ENCODE peak calls at places on chromosomes 11 and 22, in six cellular contexts. One of them, this sample, is unnamed.

GRCh38 chr11:91081440-91082088 is 858.7 kb upstream of the CHORDC1 start:
- DNase-seq in GM23338: no peak
- DNase-seq in neural progenitor cell: no peak
- DNase-seq in SK-N-SH: no peak
- DNase-seq in HCT116: no peak
- DNase-seq in PC-3: peak
- DNase-seq in this sample: no peak

GRCh38 chr11:66363805-66364535 is 7.6 kb downstream of the SLC29A2 start:
- DNase-seq in SK-N-SH: peak
- DNase-seq in neural progenitor cell: peak
- DNase-seq in HCT116: no peak
- DNase-seq in GM23338: peak
- DNase-seq in PC-3: peak
- DNase-seq in this sample: peak

GRCh38 chr11:35893796-35894475 is 49.9 kb upstream of the LDLRAD3 start:
- DNase-seq in GM23338: peak
- DNase-seq in HCT116: no peak
- DNase-seq in neural progenitor cell: no peak
- DNase-seq in PC-3: peak
- DNase-seq in SK-N-SH: no peak
- DNase-seq in this sample: no peak

GRCh38 chr11:5696210-5696609 is 6.6 kb downstream of the TRIM22 start:
- DNase-seq in SK-N-SH: no peak
- DNase-seq in GM23338: no peak
- DNase-seq in neural progenitor cell: no peak
- DNase-seq in HCT116: no peak
- DNase-seq in PC-3: no peak
- DNase-seq in this sample: no peak

GRCh38 chr11:121366970-121367369 is 74.4 kb downstream of the SC5D start:
- DNase-seq in PC-3: no peak
- DNase-seq in SK-N-SH: no peak
- DNase-seq in neural progenitor cell: no peak
- DNase-seq in HCT116: no peak
- DNase-seq in GM23338: no peak
- DNase-seq in this sample: peak

GRCh38 chr22:35620624-35621245 is 3.6 kb upstream of the MB start:
- DNase-seq in SK-N-SH: peak
- DNase-seq in HCT116: no peak
- DNase-seq in GM23338: peak
- DNase-seq in PC-3: no peak
- DNase-seq in neural progenitor cell: peak
- DNase-seq in this sample: no peak

GRCh38 chr11:8744423-8744822 is 61.8 kb downstream of the RPL27A start:
- DNase-seq in GM23338: no peak
- DNase-seq in neural progenitor cell: no peak
- DNase-seq in PC-3: peak
- DNase-seq in SK-N-SH: no peak
- DNase-seq in HCT116: no peak
- DNase-seq in this sample: no peak

GRCh38 chr22:44032126-44032730 is 8.1 kb downstream of the PARVB start:
- DNase-seq in PC-3: no peak
- DNase-seq in GM23338: no peak
- DNase-seq in SK-N-SH: no peak
- DNase-seq in HCT116: no peak
- DNase-seq in neural progenitor cell: no peak
- DNase-seq in this sample: no peak

GRCh38 chr11:27213232-27213660 is 149.8 kb downstream of the CCDC34 start:
- DNase-seq in SK-N-SH: no peak
- DNase-seq in neural progenitor cell: peak
- DNase-seq in GM23338: no peak
- DNase-seq in PC-3: peak
- DNase-seq in HCT116: no peak
- DNase-seq in this sample: no peak

GRCh38 chr11:117230981-117231636 is 764 bp downstream of the PCSK7 start:
- DNase-seq in neural progenitor cell: no peak
- DNase-seq in PC-3: peak
- DNase-seq in HCT116: no peak
- DNase-seq in GM23338: peak
- DNase-seq in SK-N-SH: no peak
- DNase-seq in this sample: peak

GRCh38 chr11:118742304-118742703 is 48.7 kb downstream of the DDX6 start:
- DNase-seq in HCT116: no peak
- DNase-seq in neural progenitor cell: no peak
- DNase-seq in GM23338: no peak
- DNase-seq in PC-3: no peak
- DNase-seq in SK-N-SH: no peak
- DNase-seq in this sample: no peak

GRCh38 chr11:128569291-128569690 is 18.1 kb downstream of the ETS1 start:
- DNase-seq in HCT116: no peak
- DNase-seq in neural progenitor cell: no peak
- DNase-seq in SK-N-SH: no peak
- DNase-seq in PC-3: no peak
- DNase-seq in GM23338: no peak
- DNase-seq in this sample: no peak

GRCh38 chr11:33310720-33311500 is 53.7 kb downstream of the HIPK3 start:
- DNase-seq in neural progenitor cell: peak
- DNase-seq in GM23338: peak
- DNase-seq in HCT116: no peak
- DNase-seq in PC-3: no peak
- DNase-seq in SK-N-SH: no peak
- DNase-seq in this sample: no peak

GRCh38 chr22:35883028-35883620 is 145.5 kb downstream of the RBFOX2 start:
- DNase-seq in neural progenitor cell: peak
- DNase-seq in PC-3: peak
- DNase-seq in SK-N-SH: no peak
- DNase-seq in GM23338: peak
- DNase-seq in HCT116: peak
- DNase-seq in this sample: peak

GRCh38 chr22:39593931-39594285 is 23.4 kb downstream of the CACNA1I start:
- DNase-seq in SK-N-SH: no peak
- DNase-seq in GM23338: no peak
- DNase-seq in PC-3: no peak
- DNase-seq in neural progenitor cell: no peak
- DNase-seq in HCT116: no peak
- DNase-seq in this sample: no peak

GRCh38 chr11:124757320-124757719 is 4.8 kb downstream of the ESAM start:
- DNase-seq in HCT116: no peak
- DNase-seq in neural progenitor cell: no peak
- DNase-seq in GM23338: no peak
- DNase-seq in SK-N-SH: no peak
- DNase-seq in PC-3: no peak
- DNase-seq in this sample: no peak

GRCh38 chr11:66317322-66317765 is 500 bp upstream of the CD248 start:
- DNase-seq in HCT116: no peak
- DNase-seq in GM23338: no peak
- DNase-seq in SK-N-SH: peak
- DNase-seq in PC-3: no peak
- DNase-seq in neural progenitor cell: no peak
- DNase-seq in this sample: peak

GRCh38 chr11:123624974-123625373 is 29.4 kb downstream of the SCN3B start:
- DNase-seq in neural progenitor cell: no peak
- DNase-seq in PC-3: no peak
- DNase-seq in HCT116: no peak
- DNase-seq in GM23338: no peak
- DNase-seq in SK-N-SH: no peak
- DNase-seq in this sample: no peak

GRCh38 chr11:119903389-119903788 is 174.4 kb upstream of the NECTIN1 start:
- DNase-seq in HCT116: no peak
- DNase-seq in neural progenitor cell: no peak
- DNase-seq in SK-N-SH: no peak
- DNase-seq in PC-3: no peak
- DNase-seq in GM23338: no peak
- DNase-seq in this sample: no peak

GRCh38 chr11:111836766-111837165 is 34.6 kb downstream of the ALG9 start:
- DNase-seq in SK-N-SH: no peak
- DNase-seq in neural progenitor cell: no peak
- DNase-seq in PC-3: peak
- DNase-seq in GM23338: no peak
- DNase-seq in HCT116: no peak
- DNase-seq in this sample: no peak

GRCh38 chr11:23284626-23285025 is 424.4 kb upstream of the CCDC179 start:
- DNase-seq in SK-N-SH: no peak
- DNase-seq in PC-3: peak
- DNase-seq in neural progenitor cell: no peak
- DNase-seq in HCT116: no peak
- DNase-seq in GM23338: no peak
- DNase-seq in this sample: no peak

GRCh38 chr11:129489254-129489653 is 113.6 kb downstream of the BARX2 start:
- DNase-seq in neural progenitor cell: no peak
- DNase-seq in PC-3: peak
- DNase-seq in GM23338: no peak
- DNase-seq in HCT116: no peak
- DNase-seq in SK-N-SH: no peak
- DNase-seq in this sample: no peak

GRCh38 chr22:49958961-49959781 is 1.4 kb upstream of the PIM3 start:
- DNase-seq in GM23338: no peak
- DNase-seq in PC-3: no peak
- DNase-seq in neural progenitor cell: peak
- DNase-seq in SK-N-SH: no peak
- DNase-seq in HCT116: no peak
- DNase-seq in this sample: no peak

GRCh38 chr11:78961186-78961782 is 386.6 kb upstream of the NARS2 start:
- DNase-seq in GM23338: peak
- DNase-seq in HCT116: peak
- DNase-seq in neural progenitor cell: peak
- DNase-seq in SK-N-SH: peak
- DNase-seq in PC-3: peak
- DNase-seq in this sample: no peak

GRCh38 chr11:8288824-8289223 is 25.1 kb upstream of the LMO1 start:
- DNase-seq in GM23338: no peak
- DNase-seq in HCT116: no peak
- DNase-seq in PC-3: no peak
- DNase-seq in SK-N-SH: no peak
- DNase-seq in neural progenitor cell: peak
- DNase-seq in this sample: no peak

GRCh38 chr11:2534131-2534956 is 89.5 kb downstream of the KCNQ1 start:
- DNase-seq in neural progenitor cell: no peak
- DNase-seq in GM23338: peak
- DNase-seq in SK-N-SH: no peak
- DNase-seq in HCT116: peak
- DNase-seq in PC-3: peak
- DNase-seq in this sample: no peak
- TF ChIP-seq EZH2phosphoT487 in neural progenitor cell: no peak
- TF ChIP-seq EZH2phosphoT487 in GM23338: no peak
- TF ChIP-seq EZH2phosphoT487 in SK-N-SH: no peak
- TF ChIP-seq EZH2phosphoT487 in HCT116: no peak
- TF ChIP-seq EZH2phosphoT487 in PC-3: no peak
- TF ChIP-seq EZH2phosphoT487 in this sample: no peak

DNA sequence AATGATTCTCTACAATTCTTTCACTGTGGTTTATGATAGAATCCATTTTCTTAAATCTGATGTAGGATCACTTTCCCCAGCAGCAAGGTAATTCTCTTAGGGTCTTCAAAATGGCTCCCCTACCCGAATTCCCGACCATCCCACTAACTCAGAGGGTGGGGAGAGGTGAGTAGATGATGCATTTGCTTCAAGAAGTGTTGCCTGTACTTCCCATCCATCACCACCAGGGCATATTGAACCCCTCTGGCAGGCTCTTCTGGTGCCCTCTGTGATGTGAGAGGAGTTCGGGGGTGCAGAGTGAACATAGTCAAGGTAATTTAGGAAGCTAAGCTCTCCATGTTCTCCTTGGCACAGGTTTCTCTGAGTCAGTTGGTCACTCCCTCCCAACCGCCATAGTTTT is 52.3 kb downstream of the ZNRF3 start:
- DNase-seq in HCT116: no peak
- DNase-seq in GM23338: peak
- DNase-seq in neural progenitor cell: no peak
- DNase-seq in PC-3: no peak
- DNase-seq in SK-N-SH: no peak
- DNase-seq in this sample: no peak
- TF ChIP-seq CTCF in HCT116: peak
- TF ChIP-seq CTCF in GM23338: peak
- TF ChIP-seq CTCF in neural progenitor cell: peak
- TF ChIP-seq CTCF in PC-3: peak
- TF ChIP-seq CTCF in SK-N-SH: peak
- TF ChIP-seq CTCF in this sample: peak

GRCh38 chr11:73349633-73350032 is 26.6 kb upstream of the RELT start:
- DNase-seq in neural progenitor cell: no peak
- DNase-seq in SK-N-SH: no peak
- DNase-seq in HCT116: no peak
- DNase-seq in GM23338: no peak
- DNase-seq in PC-3: no peak
- DNase-seq in this sample: no peak

GRCh38 chr11:73347067-73347466 is 29.1 kb upstream of the RELT start:
- DNase-seq in PC-3: no peak
- DNase-seq in HCT116: no peak
- DNase-seq in GM23338: no peak
- DNase-seq in SK-N-SH: no peak
- DNase-seq in neural progenitor cell: no peak
- DNase-seq in this sample: no peak

GRCh38 chr11:73348838-73349237 is 27.4 kb upstream of the RELT start:
- DNase-seq in PC-3: no peak
- DNase-seq in SK-N-SH: no peak
- DNase-seq in neural progenitor cell: no peak
- DNase-seq in GM23338: no peak
- DNase-seq in HCT116: no peak
- DNase-seq in this sample: no peak

GRCh38 chr11:73353422-73353821 is 22.8 kb upstream of the RELT start:
- DNase-seq in GM23338: no peak
- DNase-seq in neural progenitor cell: no peak
- DNase-seq in HCT116: no peak
- DNase-seq in SK-N-SH: no peak
- DNase-seq in PC-3: no peak
- DNase-seq in this sample: no peak

DNA sequence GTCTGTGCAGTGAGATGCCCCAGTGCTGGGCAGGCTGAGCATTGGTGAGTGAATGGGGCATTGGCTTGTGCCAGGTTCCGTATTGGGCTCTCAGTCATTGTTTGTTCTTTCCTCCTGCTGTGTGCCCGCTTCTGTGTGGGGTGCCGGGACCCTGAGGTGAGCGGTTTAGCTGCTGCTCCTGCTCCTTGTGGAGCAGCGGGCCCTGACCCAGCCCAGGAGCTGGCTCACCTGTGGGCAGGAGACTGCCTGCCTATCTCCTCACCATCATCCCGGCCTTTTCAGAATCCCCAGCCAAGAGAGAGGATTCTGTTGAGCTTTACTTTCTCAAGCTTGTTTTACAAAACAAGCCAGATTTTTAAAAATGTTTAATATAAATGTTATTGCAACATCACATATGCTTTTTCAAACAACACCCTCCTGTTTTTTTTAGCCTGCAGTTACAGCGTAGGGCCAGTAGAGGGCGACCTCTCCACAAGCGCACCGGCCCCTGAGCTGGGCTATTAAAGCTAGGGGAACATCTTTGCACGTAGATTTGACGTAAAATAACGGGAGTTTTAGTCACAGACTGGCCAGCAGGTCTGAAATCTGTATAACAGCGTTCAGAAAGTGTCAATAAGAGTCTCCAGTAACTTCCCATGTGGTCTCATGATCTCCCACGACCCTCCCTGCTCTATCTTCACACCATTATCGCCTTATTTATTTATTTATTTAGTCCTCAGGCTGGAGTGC is 25.1 kb upstream of the RELT start:
- DNase-seq in HCT116: peak
- DNase-seq in PC-3: peak
- DNase-seq in GM23338: peak
- DNase-seq in SK-N-SH: peak
- DNase-seq in neural progenitor cell: peak
- DNase-seq in this sample: peak
- TF ChIP-seq EZH2phosphoT487 in HCT116: no peak
- TF ChIP-seq EZH2phosphoT487 in PC-3: no peak
- TF ChIP-seq EZH2phosphoT487 in GM23338: no peak
- TF ChIP-seq EZH2phosphoT487 in SK-N-SH: no peak
- TF ChIP-seq EZH2phosphoT487 in neural progenitor cell: no peak
- TF ChIP-seq EZH2phosphoT487 in this sample: no peak

GRCh38 chr11:76579752-76580151 is 90.8 kb downstream of the LRRC32 start:
- DNase-seq in PC-3: no peak
- DNase-seq in neural progenitor cell: no peak
- DNase-seq in SK-N-SH: no peak
- DNase-seq in GM23338: no peak
- DNase-seq in HCT116: no peak
- DNase-seq in this sample: no peak
- TF ChIP-seq CTCF in PC-3: no peak
- TF ChIP-seq CTCF in neural progenitor cell: no peak
- TF ChIP-seq CTCF in SK-N-SH: no peak
- TF ChIP-seq CTCF in GM23338: no peak
- TF ChIP-seq CTCF in HCT116: no peak
- TF ChIP-seq CTCF in this sample: no peak

This sample was measured in OCI-LY7.